ENCODE peak calls at places on chromosomes 13 and 19, in four cellular contexts. R is GM12865; B is stimulated activated CD4-positive, alpha-beta T cell treated with anti-CD3 and anti-CD28 coated beads, Interleukin-1b, Interleukin-23, amount 100 ng/mL, for 24 hours; C is GM20000. I is an unnamed sample.

GRCh38 chr13:27446986-27447583 is 3.3 kb downstream of the MTIF3 start:
- DNase-seq in R (peak; percentile 40), B (no peak), C (peak; percentile 31), I (no peak)

GRCh38 chr13:30266751-30267150 is 40.6 kb downstream of the KATNAL1 start:
- DNase-seq in R (no peak), B (no peak), C (no peak), I (no peak)

GRCh38 chr13:106471957-106472543 is 63.4 kb downstream of the EFNB2 start:
- DNase-seq in R (peak; percentile 33), B (no peak), C (no peak), I (no peak)

GRCh38 chr19:19510432-19510831 is 4.9 kb downstream of the TSSK6 start:
- DNase-seq in R (no peak), B (no peak), C (no peak), I (no peak)

GRCh38 chr13:23915308-23915707 is 18.0 kb upstream of the C1QTNF9B start:
- DNase-seq in R (no peak), B (no peak), C (no peak), I (no peak)

GRCh38 chr19:30049844-30050667 is 108.0 kb downstream of the URI1 start:
- DNase-seq in R (no peak), B (no peak), C (no peak), I (no peak)

GRCh38 chr19:46404039-46404883 is 9.1 kb downstream of the CCDC8 start:
- DNase-seq in R (no peak), B (no peak), C (no peak), I (no peak)

GRCh38 chr13:95607363-95607762 is 37.1 kb downstream of the DZIP1 start:
- DNase-seq in R (no peak), B (no peak), C (no peak), I (no peak)

GRCh38 chr13:25945596-25945995 is 106.2 kb downstream of the SHISA2 start:
- DNase-seq in R (no peak), B (no peak), C (no peak), I (no peak)

GRCh38 chr19:35828694-35829301 is 16.2 kb upstream of the PRODH2 start:
- DNase-seq in R (peak; percentile 30), B (no peak), C (peak; percentile 65), I (no peak)

GRCh38 chr13:36082806-36083205 is 48.4 kb downstream of the DCLK1 start:
- DNase-seq in R (no peak), B (no peak), C (no peak), I (no peak)

GRCh38 chr19:13079542-13079986 is 23.1 kb downstream of the LYL1 start:
- DNase-seq in R (no peak), B (no peak), C (no peak), I (peak; percentile 79)

GRCh38 chr13:97306646-97307045 is 84.5 kb downstream of the MBNL2 start:
- DNase-seq in R (no peak), B (no peak), C (no peak), I (no peak)

GRCh38 chr19:39924389-39924788 is 10.0 kb downstream of the FCGBP start:
- DNase-seq in R (no peak), B (no peak), C (no peak), I (no peak)

GRCh38 chr19:10018219-10018618 is 4.9 kb downstream of the RDH8 start:
- DNase-seq in R (no peak), B (no peak), C (no peak), I (no peak)

GRCh38 chr19:35345671-35346111 is 2.0 kb upstream of the FFAR1 start:
- DNase-seq in R (no peak), B (no peak), C (no peak), I (no peak)

GRCh38 chr13:114077121-114077937 is 55.1 kb downstream of the RASA3 start:
- DNase-seq in R (no peak), B (no peak), C (no peak), I (no peak)

GRCh38 chr19:57267294-57267693 is 13.0 kb upstream of the ZNF460 start:
- DNase-seq in R (no peak), B (no peak), C (no peak), I (no peak)

GRCh38 chr13:45681101-45681500 is 21.0 kb upstream of the CBY2 start:
- DNase-seq in R (no peak), B (no peak), C (no peak), I (no peak)

GRCh38 chr13:97921146-97921776 is 32.2 kb upstream of the IPO5 start:
- DNase-seq in R (no peak), B (no peak), C (no peak), I (peak; percentile 2)

GRCh38 chr19:13163609-13164364 is 13.6 kb downstream of the IER2 start:
- DNase-seq in R (peak; percentile 48), B (no peak), C (peak; percentile 41), I (no peak)

I was measured in NCI-H446.